ENCODE peak calls at places on chromosome 18, in four cellular contexts. D is pancreas, P is OCI-LY7, W is foreskin keratinocyte. C is an unnamed sample. For H3K4me1, the result is how much of the 10 kb centered on the place peaks cover.

GRCh38 chr18:58870130-58870529 is 5.5 kb downstream of the ZNF532 start:
- DNase-seq in D (no peak), P (no peak), W (no peak), C (no peak)

GRCh38 chr18:24460388-24460787 is at the start of gene HRH4:
- DNase-seq in D (no peak), P (no peak), W (no peak), C (no peak)

GRCh38 chr18:37987901-37988300 is 422.3 kb upstream of the CELF4 start:
- DNase-seq in D (no peak), P (no peak), W (no peak), C (no peak)

GRCh38 chr18:48553236-48553635 is 14.4 kb downstream of the CTIF start:
- DNase-seq in D (no peak), P (no peak), W (peak), C (no peak)

GRCh38 chr18:50119363-50119762 is 75.6 kb downstream of the MYO5B start:
- DNase-seq in D (no peak), P (no peak), W (no peak), C (no peak)

GRCh38 chr18:13254971-13255927 is 36.7 kb downstream of the LDLRAD4 start:
- DNase-seq in D (no peak), P (no peak), W (no peak), C (no peak)

GRCh38 chr18:35324926-35325655 is 19.1 kb downstream of the ZNF24 start:
- DNase-seq in D (no peak), P (no peak), W (no peak), C (no peak)

GRCh38 chr18:35099911-35100310 is 58.7 kb downstream of the MAPRE2 start:
- DNase-seq in D (no peak), P (no peak), W (peak), C (no peak)

GRCh38 chr18:74281011-74281638 is 10.6 kb downstream of the CYB5A start:
- DNase-seq in D (no peak), P (no peak), W (no peak), C (no peak)

GRCh38 chr18:13425357-13426095 is 207.0 kb downstream of the LDLRAD4 start:
- DNase-seq in D (no peak), P (no peak), W (no peak), C (no peak)

GRCh38 chr18:24138884-24139616 is at the start of gene CABYR:
- DNase-seq in D (peak), P (peak), W (peak), C (peak)

GRCh38 chr18:35941299-35941698 is 31.2 kb upstream of the RMP24 start:
- DNase-seq in D (no peak), P (no peak), W (no peak), C (no peak)

GRCh38 chr18:6205706-6206105 is 209.0 kb downstream of the L3MBTL4 start:
- DNase-seq in D (no peak), P (no peak), W (no peak), C (no peak)

GRCh38 chr18:3594760-3595241 is 144.8 kb downstream of the TGIF1 start:
- DNase-seq in D (no peak), P (peak), W (peak), C (no peak)

GRCh38 chr18:43744960-43745740 is 467.9 kb upstream of the SYT4 start:
- DNase-seq in D (no peak), P (no peak), W (no peak), C (no peak)

GRCh38 chr18:22200611-22201225 is 31.3 kb downstream of the GATA6 start:
- DNase-seq in D (no peak), P (no peak), W (no peak), C (no peak)

GRCh38 chr18:55119434-55119833 is 160.2 kb upstream of the CCDC68 start:
- DNase-seq in D (no peak), P (no peak), W (no peak), C (no peak)
- TF ChIP-seq CTCF in D (no peak), P (no peak), W (no peak), C (no peak)

GRCh38 chr18:1659190-1659589 is 754.5 kb downstream of the ADCYAP1 start:
- DNase-seq in D (no peak), P (no peak), W (no peak), C (no peak)

GRCh38 chr18:1668284-1668683 is 763.6 kb downstream of the ADCYAP1 start:
- DNase-seq in D (no peak), P (no peak), W (no peak), C (peak)

GRCh38 chr18:1665064-1665463 is 760.4 kb downstream of the ADCYAP1 start:
- DNase-seq in D (no peak), P (no peak), W (no peak), C (no peak)

GRCh38 chr18:1663879-1664705 is 759.4 kb downstream of the ADCYAP1 start:
- DNase-seq in D (peak), P (peak), W (no peak), C (peak)
- H3K4me1 ChIP-seq in D (under half), P (under half), W (under half), C (under half)

DNA sequence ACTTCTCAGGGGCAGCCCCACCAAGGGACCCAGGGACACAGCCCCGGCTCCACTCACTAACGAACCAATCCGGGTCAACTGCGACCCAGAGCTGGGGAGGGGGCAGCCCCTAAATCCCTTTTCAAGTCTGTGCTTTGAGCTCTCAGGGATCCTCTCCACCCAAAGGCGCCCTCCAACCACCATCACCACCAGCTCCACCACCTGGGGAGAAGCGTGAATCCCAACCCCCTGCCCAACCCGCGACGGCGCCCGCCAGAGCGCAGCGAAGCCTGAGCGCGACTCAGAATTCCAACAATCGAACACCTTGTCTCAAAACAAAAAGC is 513 bp downstream of the DSC3 start:
- DNase-seq in D (no peak), P (no peak), W (no peak), C (no peak)
- H3K27ac ChIP-seq in D (no peak), P (no peak), W (peak), C (no peak)

DNA sequence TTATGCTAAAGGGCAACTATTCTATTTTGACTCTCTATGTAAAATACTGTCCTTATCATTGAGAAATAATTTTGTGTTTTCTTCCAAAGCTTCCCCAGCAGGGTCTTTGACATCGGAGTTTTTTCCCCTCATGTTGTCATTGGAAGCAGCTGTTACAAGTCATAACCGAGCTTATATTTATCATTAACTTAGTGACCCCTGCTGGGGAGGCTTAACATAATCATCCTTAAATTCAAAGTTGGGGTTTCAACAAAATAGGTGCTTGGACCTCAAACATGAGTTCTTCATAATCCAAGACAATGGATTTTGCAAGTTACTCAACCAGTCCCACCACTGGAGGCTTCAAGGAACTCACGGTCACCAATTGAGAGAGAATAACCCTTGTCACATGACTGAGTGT is 330.9 kb downstream of the DCC start:
- DNase-seq in D (no peak), P (peak), W (no peak), C (peak)
- TF ChIP-seq CTCF in D (peak), P (peak), W (peak), C (no peak)

DNA sequence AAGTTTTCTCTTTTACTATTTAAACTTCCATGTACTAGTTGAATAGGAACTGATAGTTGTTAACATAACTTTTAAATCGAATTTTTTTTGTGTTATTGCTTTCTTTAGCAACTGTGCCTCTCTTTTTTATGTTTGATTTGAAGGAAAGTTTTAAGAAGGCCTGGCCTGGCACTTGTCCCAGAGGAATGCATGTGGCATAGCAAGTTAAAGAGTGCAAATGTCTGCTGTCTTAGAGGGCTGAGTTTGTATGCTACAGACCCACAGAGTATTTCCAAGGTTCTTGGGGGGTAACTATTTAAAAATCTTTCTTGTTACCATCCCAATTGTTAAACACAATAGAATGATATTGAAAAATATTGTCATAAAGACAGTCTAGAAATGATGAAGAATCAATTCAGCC is 47.0 kb downstream of the MTCL1 start:
- DNase-seq in D (no peak), P (no peak), W (no peak), C (peak)
- H3K4me1 ChIP-seq in D (under half), P (half or more), W (under half), C (under half)

GRCh38 chr18:66729459-66730239 is 125.8 kb upstream of the CDH19 start:
- DNase-seq in D (no peak), P (no peak), W (no peak), C (peak)

GRCh38 chr18:66728951-66729350 is 125.1 kb upstream of the CDH19 start:
- DNase-seq in D (no peak), P (no peak), W (no peak), C (no peak)

GRCh38 chr18:66735933-66736332 is 132.0 kb upstream of the CDH19 start:
- DNase-seq in D (no peak), P (no peak), W (no peak), C (no peak)

GRCh38 chr18:66734451-66734850 is 130.6 kb upstream of the CDH19 start:
- DNase-seq in D (no peak), P (no peak), W (no peak), C (peak)
- H3K27ac ChIP-seq in D (no peak), P (no peak), W (no peak), C (no peak)

DNA sequence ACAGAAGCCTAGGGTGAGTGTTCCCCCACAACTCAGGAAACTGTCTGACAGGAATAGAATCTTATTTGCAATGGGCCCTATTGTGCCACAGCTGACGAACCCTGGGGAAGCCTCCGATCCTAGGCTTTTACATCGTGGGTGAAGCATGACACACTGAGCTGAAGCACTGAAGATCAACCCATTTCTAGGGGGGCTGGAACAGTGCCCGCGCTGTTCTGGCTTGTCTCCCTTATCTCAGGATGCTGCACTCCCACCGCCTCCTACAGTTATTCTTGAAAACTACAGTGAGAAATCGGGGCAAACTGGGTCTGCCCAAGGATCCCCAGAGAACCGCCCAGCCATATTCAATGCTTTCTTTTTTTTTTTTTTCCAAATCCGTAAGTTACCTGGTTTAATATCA is 41.1 kb downstream of the NETO1 start:
- DNase-seq in D (no peak), P (no peak), W (no peak), C (no peak)
- TF ChIP-seq CTCF in D (no peak), P (no peak), W (no peak), C (no peak)